ENCODE peak calls at places on chromosome 16, in six cellular contexts. One of them, this sample, is unnamed.

GRCh38 chr16:50102046-50102756 is 36.4 kb downstream of the HEATR3 start:
- DNase-seq in CD8-positive, alpha-beta T cell: no peak
- DNase-seq in neural progenitor cell: no peak
- DNase-seq in stomach: no peak
- DNase-seq in left ventricle myocardium inferior: no peak
- DNase-seq in GM23338: no peak
- DNase-seq in this sample: no peak

GRCh38 chr16:10033561-10033960 is 148.7 kb downstream of the GRIN2A start:
- DNase-seq in CD8-positive, alpha-beta T cell: no peak
- DNase-seq in neural progenitor cell: no peak
- DNase-seq in stomach: no peak
- DNase-seq in left ventricle myocardium inferior: no peak
- DNase-seq in GM23338: no peak
- DNase-seq in this sample: no peak

GRCh38 chr16:85238233-85238647 is 126.0 kb upstream of the CIBAR2 start:
- DNase-seq in CD8-positive, alpha-beta T cell: no peak
- DNase-seq in neural progenitor cell: peak; percentile 77
- DNase-seq in stomach: peak; percentile 33
- DNase-seq in left ventricle myocardium inferior: peak; percentile 51
- DNase-seq in GM23338: peak; percentile 80
- DNase-seq in this sample: no peak

GRCh38 chr16:54266363-54266955 is 20.1 kb downstream of the IRX3 start:
- DNase-seq in CD8-positive, alpha-beta T cell: no peak
- DNase-seq in neural progenitor cell: no peak
- DNase-seq in stomach: no peak
- DNase-seq in left ventricle myocardium inferior: no peak
- DNase-seq in GM23338: no peak
- DNase-seq in this sample: no peak

GRCh38 chr16:79717324-79717848 is 116.8 kb upstream of the MAF start:
- DNase-seq in CD8-positive, alpha-beta T cell: no peak
- DNase-seq in neural progenitor cell: no peak
- DNase-seq in stomach: no peak
- DNase-seq in left ventricle myocardium inferior: no peak
- DNase-seq in GM23338: no peak
- DNase-seq in this sample: no peak

GRCh38 chr16:67663151-67663876 is 2.6 kb downstream of the PARD6A start:
- DNase-seq in CD8-positive, alpha-beta T cell: no peak
- DNase-seq in neural progenitor cell: peak; percentile 55
- DNase-seq in stomach: no peak
- DNase-seq in left ventricle myocardium inferior: no peak
- DNase-seq in GM23338: peak; percentile 85
- DNase-seq in this sample: no peak

GRCh38 chr16:89863741-89864391 is 9.5 kb upstream of the TCF25 start:
- DNase-seq in CD8-positive, alpha-beta T cell: no peak
- DNase-seq in neural progenitor cell: no peak
- DNase-seq in stomach: no peak
- DNase-seq in left ventricle myocardium inferior: peak; percentile 36
- DNase-seq in GM23338: no peak
- DNase-seq in this sample: no peak

GRCh38 chr16:78993342-78993741 is 607.2 kb downstream of the MAF start:
- DNase-seq in CD8-positive, alpha-beta T cell: no peak
- DNase-seq in neural progenitor cell: no peak
- DNase-seq in stomach: no peak
- DNase-seq in left ventricle myocardium inferior: peak; percentile 21
- DNase-seq in GM23338: no peak
- DNase-seq in this sample: no peak

GRCh38 chr16:73956592-73957495 is 339.8 kb upstream of the PSMD7 start:
- DNase-seq in CD8-positive, alpha-beta T cell: no peak
- DNase-seq in neural progenitor cell: peak; percentile 81
- DNase-seq in stomach: peak; percentile 54
- DNase-seq in left ventricle myocardium inferior: peak; percentile 43
- DNase-seq in GM23338: peak; percentile 87
- DNase-seq in this sample: peak; percentile 49

GRCh38 chr16:86071611-86072240 is 172.8 kb downstream of the IRF8 start:
- DNase-seq in CD8-positive, alpha-beta T cell: no peak
- DNase-seq in neural progenitor cell: no peak
- DNase-seq in stomach: no peak
- DNase-seq in left ventricle myocardium inferior: no peak
- DNase-seq in GM23338: no peak
- DNase-seq in this sample: no peak

GRCh38 chr16:79653337-79654000 is 52.9 kb upstream of the MAF start:
- DNase-seq in CD8-positive, alpha-beta T cell: no peak
- DNase-seq in neural progenitor cell: no peak
- DNase-seq in stomach: no peak
- DNase-seq in left ventricle myocardium inferior: peak; percentile 67
- DNase-seq in GM23338: no peak
- DNase-seq in this sample: no peak

GRCh38 chr16:85615852-85616607 is 2.9 kb downstream of the GSE1 start:
- DNase-seq in CD8-positive, alpha-beta T cell: peak; percentile 59
- DNase-seq in neural progenitor cell: peak; percentile 94
- DNase-seq in stomach: peak; percentile 79
- DNase-seq in left ventricle myocardium inferior: peak; percentile 71
- DNase-seq in GM23338: peak; percentile 93
- DNase-seq in this sample: no peak

GRCh38 chr16:19114359-19115147 is 789 bp downstream of the ITPRIPL2 start:
- DNase-seq in CD8-positive, alpha-beta T cell: no peak
- DNase-seq in neural progenitor cell: peak; percentile 44
- DNase-seq in stomach: peak; percentile 61
- DNase-seq in left ventricle myocardium inferior: peak; percentile 62
- DNase-seq in GM23338: peak; percentile 84
- DNase-seq in this sample: peak; percentile 55

GRCh38 chr16:54284931-54285413 is 1.6 kb downstream of the IRX3 start:
- DNase-seq in CD8-positive, alpha-beta T cell: no peak
- DNase-seq in neural progenitor cell: peak; percentile 46
- DNase-seq in stomach: no peak
- DNase-seq in left ventricle myocardium inferior: no peak
- DNase-seq in GM23338: peak; percentile 38
- DNase-seq in this sample: no peak

GRCh38 chr16:17101646-17102045 is 369.1 kb downstream of the XYLT1 start:
- DNase-seq in CD8-positive, alpha-beta T cell: no peak
- DNase-seq in neural progenitor cell: peak; percentile 25
- DNase-seq in stomach: no peak
- DNase-seq in left ventricle myocardium inferior: no peak
- DNase-seq in GM23338: peak; percentile 78
- DNase-seq in this sample: no peak

GRCh38 chr16:19062706-19063105 is 4.7 kb upstream of the COQ7 start:
- DNase-seq in CD8-positive, alpha-beta T cell: no peak
- DNase-seq in neural progenitor cell: no peak
- DNase-seq in stomach: no peak
- DNase-seq in left ventricle myocardium inferior: no peak
- DNase-seq in GM23338: no peak
- DNase-seq in this sample: no peak

GRCh38 chr16:50165473-50165872 is 12.4 kb downstream of the TENT4B start:
- DNase-seq in CD8-positive, alpha-beta T cell: no peak
- DNase-seq in neural progenitor cell: no peak
- DNase-seq in stomach: no peak
- DNase-seq in left ventricle myocardium inferior: no peak
- DNase-seq in GM23338: no peak
- DNase-seq in this sample: no peak

GRCh38 chr16:81544691-81545365 is 100.2 kb downstream of the CMIP start:
- DNase-seq in CD8-positive, alpha-beta T cell: no peak
- DNase-seq in neural progenitor cell: no peak
- DNase-seq in stomach: no peak
- DNase-seq in left ventricle myocardium inferior: no peak
- DNase-seq in GM23338: no peak
- DNase-seq in this sample: no peak
- H3K27ac ChIP-seq in CD8-positive, alpha-beta T cell: no peak overlapping the region
- H3K27ac ChIP-seq in neural progenitor cell: no peak overlapping the region
- H3K27ac ChIP-seq in stomach: no peak overlapping the region
- H3K27ac ChIP-seq in left ventricle myocardium inferior: no peak overlapping the region
- H3K27ac ChIP-seq in GM23338: no peak overlapping the region
- H3K27ac ChIP-seq in this sample: no peak overlapping the region

GRCh38 chr16:28300327-28300726 is 8.0 kb downstream of the SBK1 start:
- DNase-seq in CD8-positive, alpha-beta T cell: no peak
- DNase-seq in neural progenitor cell: no peak
- DNase-seq in stomach: no peak
- DNase-seq in left ventricle myocardium inferior: no peak
- DNase-seq in GM23338: no peak
- DNase-seq in this sample: no peak
- H3K4me1 ChIP-seq in CD8-positive, alpha-beta T cell: peaks cover 74% of the 10 kb centered on the region
- H3K4me1 ChIP-seq in neural progenitor cell: peaks cover 9% of the 10 kb centered on the region
- H3K4me1 ChIP-seq in stomach: no peaks in the 10 kb centered on the region
- H3K4me1 ChIP-seq in left ventricle myocardium inferior: peaks cover 11% of the 10 kb centered on the region
- H3K4me1 ChIP-seq in GM23338: peaks cover 11% of the 10 kb centered on the region
- H3K4me1 ChIP-seq in this sample: no peaks in the 10 kb centered on the region

GRCh38 chr16:12942861-12943260 is 41.5 kb downstream of the SHISA9 start:
- DNase-seq in CD8-positive, alpha-beta T cell: no peak
- DNase-seq in neural progenitor cell: no peak
- DNase-seq in stomach: no peak
- DNase-seq in left ventricle myocardium inferior: no peak
- DNase-seq in GM23338: no peak
- DNase-seq in this sample: no peak

GRCh38 chr16:12944300-12944699 is 42.9 kb downstream of the SHISA9 start:
- DNase-seq in CD8-positive, alpha-beta T cell: no peak
- DNase-seq in neural progenitor cell: no peak
- DNase-seq in stomach: no peak
- DNase-seq in left ventricle myocardium inferior: no peak
- DNase-seq in GM23338: no peak
- DNase-seq in this sample: no peak
- H3K27ac ChIP-seq in CD8-positive, alpha-beta T cell: no peak overlapping the region
- H3K27ac ChIP-seq in neural progenitor cell: no peak overlapping the region
- H3K27ac ChIP-seq in stomach: no peak overlapping the region
- H3K27ac ChIP-seq in left ventricle myocardium inferior: no peak overlapping the region
- H3K27ac ChIP-seq in GM23338: no peak overlapping the region
- H3K27ac ChIP-seq in this sample: no peak overlapping the region

GRCh38 chr16:22213236-22213635 is 7.2 kb downstream of the EEF2K start:
- DNase-seq in CD8-positive, alpha-beta T cell: no peak
- DNase-seq in neural progenitor cell: no peak
- DNase-seq in stomach: no peak
- DNase-seq in left ventricle myocardium inferior: no peak
- DNase-seq in GM23338: no peak
- DNase-seq in this sample: no peak

GRCh38 chr16:22216191-22216831 is 10.2 kb downstream of the EEF2K start:
- DNase-seq in CD8-positive, alpha-beta T cell: no peak
- DNase-seq in neural progenitor cell: no peak
- DNase-seq in stomach: no peak
- DNase-seq in left ventricle myocardium inferior: no peak
- DNase-seq in GM23338: no peak
- DNase-seq in this sample: no peak

GRCh38 chr16:22214402-22214801 is 8.3 kb downstream of the EEF2K start:
- DNase-seq in CD8-positive, alpha-beta T cell: no peak
- DNase-seq in neural progenitor cell: no peak
- DNase-seq in stomach: no peak
- DNase-seq in left ventricle myocardium inferior: no peak
- DNase-seq in GM23338: no peak
- DNase-seq in this sample: no peak

GRCh38 chr16:22213801-22214200 is 7.7 kb downstream of the EEF2K start:
- DNase-seq in CD8-positive, alpha-beta T cell: no peak
- DNase-seq in neural progenitor cell: no peak
- DNase-seq in stomach: no peak
- DNase-seq in left ventricle myocardium inferior: no peak
- DNase-seq in GM23338: no peak
- DNase-seq in this sample: no peak

DNA sequence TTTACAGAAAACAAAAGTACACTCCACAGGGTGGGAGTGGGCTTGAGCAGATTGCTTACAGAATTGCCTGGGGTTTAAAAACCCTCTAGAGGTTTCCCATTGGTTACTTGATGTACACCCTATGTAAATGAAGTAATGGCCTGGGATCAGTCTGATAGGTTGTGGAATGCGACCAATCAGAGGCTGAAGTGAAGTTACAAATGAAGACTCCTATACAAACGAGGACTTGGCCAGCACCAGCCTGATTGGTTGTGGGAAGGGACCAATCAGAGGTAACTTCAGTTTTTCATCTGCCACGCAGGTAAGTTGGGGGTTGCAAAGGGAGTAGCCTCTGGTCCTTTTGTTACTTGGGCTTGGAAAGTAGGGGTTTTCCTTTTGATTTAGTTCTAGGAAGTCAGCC is 8.8 kb downstream of the EEF2K start:
- DNase-seq in CD8-positive, alpha-beta T cell: no peak
- DNase-seq in neural progenitor cell: no peak
- DNase-seq in stomach: no peak
- DNase-seq in left ventricle myocardium inferior: no peak
- DNase-seq in GM23338: peak; percentile 48
- DNase-seq in this sample: no peak
- H3K4me1 ChIP-seq in CD8-positive, alpha-beta T cell: no peaks in the 10 kb centered on the region
- H3K4me1 ChIP-seq in neural progenitor cell: no peaks in the 10 kb centered on the region
- H3K4me1 ChIP-seq in stomach: peaks cover 7% of the 10 kb centered on the region
- H3K4me1 ChIP-seq in left ventricle myocardium inferior: peaks cover 80% of the 10 kb centered on the region
- H3K4me1 ChIP-seq in GM23338: no peaks in the 10 kb centered on the region
- H3K4me1 ChIP-seq in this sample: peaks cover 27% of the 10 kb centered on the region

DNA sequence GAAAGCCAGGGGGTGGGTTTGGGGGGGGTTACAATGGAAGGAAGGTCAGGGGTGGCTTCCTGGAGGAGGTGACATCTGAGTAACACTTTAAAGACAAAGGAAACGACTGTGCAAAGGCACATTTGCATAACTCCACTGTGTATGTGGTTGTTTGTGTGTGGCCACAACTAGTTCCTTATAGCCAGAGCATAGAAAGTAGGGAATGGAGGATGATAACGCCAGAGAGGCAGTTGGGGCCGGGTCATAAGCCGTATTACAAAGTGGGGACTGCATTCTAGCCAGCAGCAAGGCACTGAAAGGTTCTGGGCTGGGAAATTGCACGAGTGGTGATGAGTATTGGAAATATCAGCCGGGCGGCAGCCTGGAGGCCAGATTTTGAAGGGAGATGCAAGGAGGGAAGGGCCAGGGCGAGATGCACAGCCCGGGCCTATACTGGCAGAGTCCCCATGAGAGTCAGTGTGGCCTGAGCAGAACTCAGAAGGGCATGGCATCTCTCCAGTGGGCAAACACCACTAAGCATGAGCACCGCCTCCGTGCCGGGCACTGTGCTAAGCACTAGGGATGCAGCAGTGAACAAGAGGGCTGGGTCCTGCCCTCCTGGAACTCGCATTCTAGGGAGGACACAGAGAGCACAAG is 33.6 kb downstream of the TK2 start:
- DNase-seq in CD8-positive, alpha-beta T cell: no peak
- DNase-seq in neural progenitor cell: no peak
- DNase-seq in stomach: no peak
- DNase-seq in left ventricle myocardium inferior: no peak
- DNase-seq in GM23338: no peak
- DNase-seq in this sample: no peak
- H3K27ac ChIP-seq in CD8-positive, alpha-beta T cell: peak overlapping the region; percentile 28
- H3K27ac ChIP-seq in neural progenitor cell: no peak overlapping the region
- H3K27ac ChIP-seq in stomach: peak overlapping the region; percentile 98
- H3K27ac ChIP-seq in left ventricle myocardium inferior: peak overlapping the region; percentile 99
- H3K27ac ChIP-seq in GM23338: no peak overlapping the region
- H3K27ac ChIP-seq in this sample: peak overlapping the region; percentile 96

GRCh38 chr16:57479043-57479421 is 7.3 kb downstream of the DOK4 start:
- DNase-seq in CD8-positive, alpha-beta T cell: no peak
- DNase-seq in neural progenitor cell: no peak
- DNase-seq in stomach: no peak
- DNase-seq in left ventricle myocardium inferior: no peak
- DNase-seq in GM23338: no peak
- DNase-seq in this sample: no peak
- H3K4me1 ChIP-seq in CD8-positive, alpha-beta T cell: peaks cover 15% of the 10 kb centered on the region
- H3K4me1 ChIP-seq in neural progenitor cell: peaks cover 44% of the 10 kb centered on the region
- H3K4me1 ChIP-seq in stomach: peaks cover 69% of the 10 kb centered on the region
- H3K4me1 ChIP-seq in left ventricle myocardium inferior: peaks cover 52% of the 10 kb centered on the region
- H3K4me1 ChIP-seq in GM23338: peaks cover 44% of the 10 kb centered on the region
- H3K4me1 ChIP-seq in this sample: no peaks in the 10 kb centered on the region

This sample was measured in prostate gland.